ENCODE peak calls at places on chromosome 10, in eight cellular contexts. One of them, this sample, is unnamed.

GRCh38 chr10:9342865-9343450 is 1288.5 kb downstream of the GATA3 start:
- DNase-seq in GM23338: peak
- DNase-seq in K562: peak
- DNase-seq in GM12878: no peak
- DNase-seq in transverse colon: no peak
- DNase-seq in esophagus muscularis mucosa: no peak
- DNase-seq in breast epithelium: no peak
- DNase-seq in H1: no peak
- DNase-seq in this sample: no peak

GRCh38 chr10:54797636-54798395 is 3.2 kb downstream of the PCDH15 start:
- DNase-seq in GM23338: no peak
- DNase-seq in K562: no peak
- DNase-seq in GM12878: no peak
- DNase-seq in transverse colon: no peak
- DNase-seq in esophagus muscularis mucosa: no peak
- DNase-seq in breast epithelium: no peak
- DNase-seq in H1: no peak
- DNase-seq in this sample: no peak

GRCh38 chr10:119209050-119209735 is 1.8 kb downstream of the GRK5 start:
- DNase-seq in GM23338: peak
- DNase-seq in K562: peak
- DNase-seq in GM12878: no peak
- DNase-seq in transverse colon: peak
- DNase-seq in esophagus muscularis mucosa: no peak
- DNase-seq in breast epithelium: peak
- DNase-seq in H1: peak
- DNase-seq in this sample: no peak

GRCh38 chr10:57754803-57755202 is 512.9 kb downstream of the IPMK start:
- DNase-seq in GM23338: no peak
- DNase-seq in K562: no peak
- DNase-seq in GM12878: no peak
- DNase-seq in transverse colon: no peak
- DNase-seq in esophagus muscularis mucosa: no peak
- DNase-seq in breast epithelium: no peak
- DNase-seq in H1: no peak
- DNase-seq in this sample: no peak

GRCh38 chr10:132589015-132589414 is 51.4 kb downstream of the INPP5A start:
- DNase-seq in GM23338: no peak
- DNase-seq in K562: no peak
- DNase-seq in GM12878: no peak
- DNase-seq in transverse colon: no peak
- DNase-seq in esophagus muscularis mucosa: no peak
- DNase-seq in breast epithelium: no peak
- DNase-seq in H1: no peak
- DNase-seq in this sample: no peak

GRCh38 chr10:69953851-69954250 is 98.8 kb upstream of the MACROH2A2 start:
- DNase-seq in GM23338: no peak
- DNase-seq in K562: no peak
- DNase-seq in GM12878: no peak
- DNase-seq in transverse colon: no peak
- DNase-seq in esophagus muscularis mucosa: no peak
- DNase-seq in breast epithelium: no peak
- DNase-seq in H1: no peak
- DNase-seq in this sample: no peak

GRCh38 chr10:14588084-14588937 is 186.4 kb downstream of the FAM107B start:
- DNase-seq in GM23338: no peak
- DNase-seq in K562: no peak
- DNase-seq in GM12878: no peak
- DNase-seq in transverse colon: no peak
- DNase-seq in esophagus muscularis mucosa: no peak
- DNase-seq in breast epithelium: no peak
- DNase-seq in H1: no peak
- DNase-seq in this sample: no peak

GRCh38 chr10:80794996-80795395 is 257.3 kb downstream of the SH2D4B start:
- DNase-seq in GM23338: no peak
- DNase-seq in K562: no peak
- DNase-seq in GM12878: no peak
- DNase-seq in transverse colon: no peak
- DNase-seq in esophagus muscularis mucosa: no peak
- DNase-seq in breast epithelium: no peak
- DNase-seq in H1: no peak
- DNase-seq in this sample: no peak

GRCh38 chr10:97575101-97575668 is 2.6 kb downstream of the ANKRD2 start:
- DNase-seq in GM23338: no peak
- DNase-seq in K562: no peak
- DNase-seq in GM12878: no peak
- DNase-seq in transverse colon: no peak
- DNase-seq in esophagus muscularis mucosa: no peak
- DNase-seq in breast epithelium: no peak
- DNase-seq in H1: no peak
- DNase-seq in this sample: no peak

GRCh38 chr10:1360581-1361164 is 304.5 kb downstream of the WDR37 start:
- DNase-seq in GM23338: peak
- DNase-seq in K562: no peak
- DNase-seq in GM12878: no peak
- DNase-seq in transverse colon: no peak
- DNase-seq in esophagus muscularis mucosa: no peak
- DNase-seq in breast epithelium: no peak
- DNase-seq in H1: no peak
- DNase-seq in this sample: no peak

GRCh38 chr10:48494073-48494472 is 110.8 kb downstream of the ARHGAP22 start:
- DNase-seq in GM23338: no peak
- DNase-seq in K562: no peak
- DNase-seq in GM12878: no peak
- DNase-seq in transverse colon: no peak
- DNase-seq in esophagus muscularis mucosa: peak
- DNase-seq in breast epithelium: no peak
- DNase-seq in H1: peak
- DNase-seq in this sample: no peak

GRCh38 chr10:27446091-27446918 is 57.8 kb upstream of the RAB18 start:
- DNase-seq in GM23338: peak
- DNase-seq in K562: peak
- DNase-seq in GM12878: no peak
- DNase-seq in transverse colon: no peak
- DNase-seq in esophagus muscularis mucosa: no peak
- DNase-seq in breast epithelium: no peak
- DNase-seq in H1: no peak
- DNase-seq in this sample: no peak

GRCh38 chr10:47290338-47290737 is 9.7 kb upstream of the GDF10 start:
- DNase-seq in GM23338: no peak
- DNase-seq in K562: no peak
- DNase-seq in GM12878: no peak
- DNase-seq in transverse colon: no peak
- DNase-seq in esophagus muscularis mucosa: no peak
- DNase-seq in breast epithelium: no peak
- DNase-seq in H1: no peak
- DNase-seq in this sample: no peak

GRCh38 chr10:122514045-122514840 is 46.3 kb upstream of the DMBT1 start:
- DNase-seq in GM23338: no peak
- DNase-seq in K562: no peak
- DNase-seq in GM12878: no peak
- DNase-seq in transverse colon: no peak
- DNase-seq in esophagus muscularis mucosa: no peak
- DNase-seq in breast epithelium: no peak
- DNase-seq in H1: no peak
- DNase-seq in this sample: no peak

GRCh38 chr10:125132331-125132730 is 28.0 kb downstream of the CTBP2 start:
- DNase-seq in GM23338: no peak
- DNase-seq in K562: no peak
- DNase-seq in GM12878: no peak
- DNase-seq in transverse colon: no peak
- DNase-seq in esophagus muscularis mucosa: no peak
- DNase-seq in breast epithelium: peak
- DNase-seq in H1: no peak
- DNase-seq in this sample: no peak

GRCh38 chr10:14681305-14681704 is 93.4 kb downstream of the FAM107B start:
- DNase-seq in GM23338: no peak
- DNase-seq in K562: no peak
- DNase-seq in GM12878: no peak
- DNase-seq in transverse colon: no peak
- DNase-seq in esophagus muscularis mucosa: no peak
- DNase-seq in breast epithelium: no peak
- DNase-seq in H1: no peak
- DNase-seq in this sample: no peak

GRCh38 chr10:97184971-97185325 is 811 bp downstream of the SLIT1 start:
- DNase-seq in GM23338: peak
- DNase-seq in K562: no peak
- DNase-seq in GM12878: no peak
- DNase-seq in transverse colon: no peak
- DNase-seq in esophagus muscularis mucosa: no peak
- DNase-seq in breast epithelium: no peak
- DNase-seq in H1: peak
- DNase-seq in this sample: no peak

GRCh38 chr10:79244841-79245504 is 102.3 kb upstream of the PPIF start:
- DNase-seq in GM23338: no peak
- DNase-seq in K562: no peak
- DNase-seq in GM12878: peak
- DNase-seq in transverse colon: peak
- DNase-seq in esophagus muscularis mucosa: no peak
- DNase-seq in breast epithelium: no peak
- DNase-seq in H1: no peak
- DNase-seq in this sample: peak

GRCh38 chr10:101759354-101760247 is 16.3 kb downstream of the FGF8 start:
- DNase-seq in GM23338: peak
- DNase-seq in K562: no peak
- DNase-seq in GM12878: no peak
- DNase-seq in transverse colon: no peak
- DNase-seq in esophagus muscularis mucosa: no peak
- DNase-seq in breast epithelium: no peak
- DNase-seq in H1: peak
- DNase-seq in this sample: no peak

GRCh38 chr10:31582365-31583052 is 263.5 kb downstream of the ZEB1 start:
- DNase-seq in GM23338: peak
- DNase-seq in K562: no peak
- DNase-seq in GM12878: no peak
- DNase-seq in transverse colon: no peak
- DNase-seq in esophagus muscularis mucosa: no peak
- DNase-seq in breast epithelium: no peak
- DNase-seq in H1: no peak
- DNase-seq in this sample: no peak

GRCh38 chr10:75003891-75004290 is 107.6 kb upstream of the SAMD8 start:
- DNase-seq in GM23338: no peak
- DNase-seq in K562: no peak
- DNase-seq in GM12878: no peak
- DNase-seq in transverse colon: no peak
- DNase-seq in esophagus muscularis mucosa: no peak
- DNase-seq in breast epithelium: no peak
- DNase-seq in H1: no peak
- DNase-seq in this sample: no peak

GRCh38 chr10:43793714-43794113 is 145.0 kb upstream of the ZNF32 start:
- DNase-seq in GM23338: no peak
- DNase-seq in K562: no peak
- DNase-seq in GM12878: no peak
- DNase-seq in transverse colon: no peak
- DNase-seq in esophagus muscularis mucosa: no peak
- DNase-seq in breast epithelium: no peak
- DNase-seq in H1: no peak
- DNase-seq in this sample: no peak

DNA sequence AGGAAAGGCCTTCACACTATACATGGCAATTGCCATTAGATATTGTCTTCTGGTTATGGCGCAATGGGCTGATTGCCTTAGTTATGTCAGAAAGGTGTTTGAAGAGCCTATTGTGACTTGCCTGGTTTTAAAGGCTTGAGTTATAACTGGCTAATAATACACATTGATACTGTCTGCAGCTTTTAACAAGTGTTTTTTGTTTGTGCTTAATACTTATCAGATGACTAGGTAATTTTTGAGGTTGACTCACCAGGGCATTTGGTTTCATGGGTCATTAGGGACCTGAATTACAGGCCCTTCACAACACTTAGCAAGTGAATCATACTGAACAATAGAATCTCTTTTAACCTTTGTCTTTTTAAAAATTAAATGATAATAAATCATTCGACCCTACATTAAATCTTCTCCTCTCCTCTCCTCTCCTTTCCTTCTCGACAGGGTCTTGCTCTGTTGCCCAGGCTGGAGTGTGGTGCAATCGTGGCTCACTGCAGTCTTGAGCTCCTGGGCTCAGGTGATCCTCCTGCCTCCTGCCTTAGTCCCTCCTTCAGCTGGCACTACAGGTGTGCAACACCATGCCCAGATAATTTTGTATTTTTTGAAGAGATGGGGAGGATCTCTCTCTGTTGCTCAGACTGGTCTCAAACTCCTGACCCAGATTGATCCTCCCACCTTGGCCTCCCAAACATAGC is 196.3 kb downstream of the JCAD start:
- DNase-seq in GM23338: no peak
- DNase-seq in K562: no peak
- DNase-seq in GM12878: no peak
- DNase-seq in transverse colon: no peak
- DNase-seq in esophagus muscularis mucosa: no peak
- DNase-seq in breast epithelium: no peak
- DNase-seq in H1: no peak
- DNase-seq in this sample: no peak
- TF ChIP-seq POLR2AphosphoS5 in GM23338: no peak
- TF ChIP-seq POLR2AphosphoS5 in K562: no peak
- TF ChIP-seq POLR2AphosphoS5 in GM12878: no peak
- TF ChIP-seq POLR2AphosphoS5 in transverse colon: no peak
- TF ChIP-seq POLR2AphosphoS5 in esophagus muscularis mucosa: no peak
- TF ChIP-seq POLR2AphosphoS5 in breast epithelium: no peak
- TF ChIP-seq POLR2AphosphoS5 in H1: no peak
- TF ChIP-seq POLR2AphosphoS5 in this sample: no peak

DNA sequence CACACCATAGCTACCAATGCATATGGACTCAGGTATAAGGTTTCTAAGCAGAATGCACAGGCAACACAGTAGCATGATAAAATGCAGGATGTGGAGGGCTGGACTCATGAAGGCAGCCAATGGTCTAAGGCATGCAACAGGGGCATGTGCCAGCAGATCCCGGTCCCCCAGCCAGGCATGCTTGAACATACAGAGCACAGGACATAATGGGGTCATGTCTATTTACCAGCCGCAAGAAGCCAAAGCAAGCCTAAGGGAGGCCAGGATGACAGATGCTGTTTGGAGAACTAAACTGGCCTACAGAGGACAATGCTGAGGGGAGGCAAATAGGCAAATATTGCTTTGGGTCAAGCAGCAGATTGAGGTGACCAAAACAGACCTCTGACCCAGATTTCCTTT is 60.0 kb upstream of the PDLIM1 start:
- DNase-seq in GM23338: no peak
- DNase-seq in K562: no peak
- DNase-seq in GM12878: no peak
- DNase-seq in transverse colon: no peak
- DNase-seq in esophagus muscularis mucosa: no peak
- DNase-seq in breast epithelium: no peak
- DNase-seq in H1: no peak
- DNase-seq in this sample: no peak
- TF ChIP-seq POLR2AphosphoS5 in GM23338: no peak
- TF ChIP-seq POLR2AphosphoS5 in K562: no peak
- TF ChIP-seq POLR2AphosphoS5 in GM12878: no peak
- TF ChIP-seq POLR2AphosphoS5 in transverse colon: no peak
- TF ChIP-seq POLR2AphosphoS5 in esophagus muscularis mucosa: no peak
- TF ChIP-seq POLR2AphosphoS5 in breast epithelium: no peak
- TF ChIP-seq POLR2AphosphoS5 in H1: no peak
- TF ChIP-seq POLR2AphosphoS5 in this sample: no peak

GRCh38 chr10:4663162-4663992 is 162.6 kb upstream of the AKR1E2 start:
- DNase-seq in GM23338: peak
- DNase-seq in K562: peak
- DNase-seq in GM12878: peak
- DNase-seq in transverse colon: peak
- DNase-seq in esophagus muscularis mucosa: no peak
- DNase-seq in breast epithelium: no peak
- DNase-seq in H1: no peak
- DNase-seq in this sample: no peak
- TF ChIP-seq POLR2AphosphoS5 in GM23338: no peak
- TF ChIP-seq POLR2AphosphoS5 in K562: no peak
- TF ChIP-seq POLR2AphosphoS5 in GM12878: no peak
- TF ChIP-seq POLR2AphosphoS5 in transverse colon: peak
- TF ChIP-seq POLR2AphosphoS5 in esophagus muscularis mucosa: peak
- TF ChIP-seq POLR2AphosphoS5 in breast epithelium: peak
- TF ChIP-seq POLR2AphosphoS5 in H1: no peak
- TF ChIP-seq POLR2AphosphoS5 in this sample: no peak

GRCh38 chr10:113115534-113115933 is 165.5 kb downstream of the TCF7L2 start:
- DNase-seq in GM23338: no peak
- DNase-seq in K562: no peak
- DNase-seq in GM12878: no peak
- DNase-seq in transverse colon: no peak
- DNase-seq in esophagus muscularis mucosa: no peak
- DNase-seq in breast epithelium: no peak
- DNase-seq in H1: no peak
- DNase-seq in this sample: no peak
- TF ChIP-seq POLR2AphosphoS5 in GM23338: no peak
- TF ChIP-seq POLR2AphosphoS5 in K562: no peak
- TF ChIP-seq POLR2AphosphoS5 in GM12878: no peak
- TF ChIP-seq POLR2AphosphoS5 in transverse colon: no peak
- TF ChIP-seq POLR2AphosphoS5 in esophagus muscularis mucosa: no peak
- TF ChIP-seq POLR2AphosphoS5 in breast epithelium: no peak
- TF ChIP-seq POLR2AphosphoS5 in H1: no peak
- TF ChIP-seq POLR2AphosphoS5 in this sample: no peak